ENCODE peak calls at places on chromosomes 2 and 18, in five cellular contexts. One of them, this sample, is unnamed.

GRCh38 chr2:74576830-74577229 is 22.3 kb downstream of the DOK1 start:
- DNase-seq in mesenchymal stem cell: peak
- DNase-seq in ovary: no peak
- DNase-seq in coronary artery: peak
- DNase-seq in foreskin fibroblast: peak
- DNase-seq in this sample: peak

GRCh38 chr2:231709981-231710750 is 1.8 kb downstream of the PTMA start:
- DNase-seq in coronary artery: peak
- DNase-seq in ovary: peak
- DNase-seq in mesenchymal stem cell: peak
- DNase-seq in foreskin fibroblast: peak
- DNase-seq in this sample: peak

GRCh38 chr18:62781893-62782292 is 66.6 kb downstream of the PHLPP1 start:
- DNase-seq in ovary: no peak
- DNase-seq in mesenchymal stem cell: peak
- DNase-seq in foreskin fibroblast: peak
- DNase-seq in coronary artery: no peak
- DNase-seq in this sample: no peak

GRCh38 chr2:48841126-48841525 is 85.6 kb upstream of the LHCGR start:
- DNase-seq in foreskin fibroblast: no peak
- DNase-seq in mesenchymal stem cell: no peak
- DNase-seq in ovary: no peak
- DNase-seq in coronary artery: no peak
- DNase-seq in this sample: no peak

GRCh38 chr2:217661378-217661777 is 341.4 kb downstream of the TNS1 start:
- DNase-seq in coronary artery: no peak
- DNase-seq in foreskin fibroblast: no peak
- DNase-seq in ovary: no peak
- DNase-seq in mesenchymal stem cell: no peak
- DNase-seq in this sample: no peak

GRCh38 chr2:214574077-214574775 is 163.4 kb downstream of the VWC2L start:
- DNase-seq in mesenchymal stem cell: no peak
- DNase-seq in foreskin fibroblast: no peak
- DNase-seq in coronary artery: no peak
- DNase-seq in ovary: no peak
- DNase-seq in this sample: no peak

GRCh38 chr18:58314284-58314683 is 270.3 kb downstream of the NEDD4L start:
- DNase-seq in ovary: no peak
- DNase-seq in foreskin fibroblast: peak
- DNase-seq in mesenchymal stem cell: peak
- DNase-seq in coronary artery: no peak
- DNase-seq in this sample: peak

GRCh38 chr2:181896286-181896685 is 4.8 kb downstream of the ITPRID2 start:
- DNase-seq in mesenchymal stem cell: no peak
- DNase-seq in foreskin fibroblast: no peak
- DNase-seq in coronary artery: no peak
- DNase-seq in ovary: no peak
- DNase-seq in this sample: no peak

GRCh38 chr2:144516981-144517824 is 2.7 kb downstream of the ZEB2 start:
- DNase-seq in ovary: peak
- DNase-seq in mesenchymal stem cell: peak
- DNase-seq in coronary artery: peak
- DNase-seq in foreskin fibroblast: peak
- DNase-seq in this sample: peak

GRCh38 chr2:144086965-144087364 is 433.0 kb downstream of the ZEB2 start:
- DNase-seq in ovary: no peak
- DNase-seq in mesenchymal stem cell: no peak
- DNase-seq in coronary artery: no peak
- DNase-seq in foreskin fibroblast: peak
- DNase-seq in this sample: no peak

GRCh38 chr2:230327418-230328154 is 593 bp downstream of the SP140L start:
- DNase-seq in mesenchymal stem cell: no peak
- DNase-seq in ovary: no peak
- DNase-seq in coronary artery: no peak
- DNase-seq in foreskin fibroblast: no peak
- DNase-seq in this sample: no peak

GRCh38 chr2:101698419-101699190 is 1.1 kb downstream of the MAP4K4 start:
- DNase-seq in coronary artery: no peak
- DNase-seq in ovary: no peak
- DNase-seq in mesenchymal stem cell: peak
- DNase-seq in foreskin fibroblast: peak
- DNase-seq in this sample: peak

GRCh38 chr18:53152478-53152877 is 812.5 kb downstream of the DCC start:
- DNase-seq in mesenchymal stem cell: no peak
- DNase-seq in foreskin fibroblast: no peak
- DNase-seq in coronary artery: no peak
- DNase-seq in ovary: no peak
- DNase-seq in this sample: peak
- H3K4me3 ChIP-seq in mesenchymal stem cell: no peak
- H3K4me3 ChIP-seq in foreskin fibroblast: no peak
- H3K4me3 ChIP-seq in coronary artery: no peak
- H3K4me3 ChIP-seq in ovary: no peak
- H3K4me3 ChIP-seq in this sample: no peak

GRCh38 chr2:26297061-26297460 is 48.9 kb upstream of the SELENOI start:
- DNase-seq in mesenchymal stem cell: no peak
- DNase-seq in coronary artery: no peak
- DNase-seq in ovary: no peak
- DNase-seq in foreskin fibroblast: no peak
- DNase-seq in this sample: no peak

GRCh38 chr2:26298286-26298637 is 47.7 kb upstream of the SELENOI start:
- DNase-seq in ovary: no peak
- DNase-seq in mesenchymal stem cell: no peak
- DNase-seq in foreskin fibroblast: no peak
- DNase-seq in coronary artery: no peak
- DNase-seq in this sample: no peak

GRCh38 chr2:26299488-26300092 is 46.4 kb upstream of the SELENOI start:
- DNase-seq in coronary artery: no peak
- DNase-seq in mesenchymal stem cell: peak
- DNase-seq in foreskin fibroblast: peak
- DNase-seq in ovary: peak
- DNase-seq in this sample: peak

GRCh38 chr2:26300234-26300641 is 45.7 kb upstream of the SELENOI start:
- DNase-seq in ovary: no peak
- DNase-seq in mesenchymal stem cell: peak
- DNase-seq in foreskin fibroblast: peak
- DNase-seq in coronary artery: no peak
- DNase-seq in this sample: no peak

DNA sequence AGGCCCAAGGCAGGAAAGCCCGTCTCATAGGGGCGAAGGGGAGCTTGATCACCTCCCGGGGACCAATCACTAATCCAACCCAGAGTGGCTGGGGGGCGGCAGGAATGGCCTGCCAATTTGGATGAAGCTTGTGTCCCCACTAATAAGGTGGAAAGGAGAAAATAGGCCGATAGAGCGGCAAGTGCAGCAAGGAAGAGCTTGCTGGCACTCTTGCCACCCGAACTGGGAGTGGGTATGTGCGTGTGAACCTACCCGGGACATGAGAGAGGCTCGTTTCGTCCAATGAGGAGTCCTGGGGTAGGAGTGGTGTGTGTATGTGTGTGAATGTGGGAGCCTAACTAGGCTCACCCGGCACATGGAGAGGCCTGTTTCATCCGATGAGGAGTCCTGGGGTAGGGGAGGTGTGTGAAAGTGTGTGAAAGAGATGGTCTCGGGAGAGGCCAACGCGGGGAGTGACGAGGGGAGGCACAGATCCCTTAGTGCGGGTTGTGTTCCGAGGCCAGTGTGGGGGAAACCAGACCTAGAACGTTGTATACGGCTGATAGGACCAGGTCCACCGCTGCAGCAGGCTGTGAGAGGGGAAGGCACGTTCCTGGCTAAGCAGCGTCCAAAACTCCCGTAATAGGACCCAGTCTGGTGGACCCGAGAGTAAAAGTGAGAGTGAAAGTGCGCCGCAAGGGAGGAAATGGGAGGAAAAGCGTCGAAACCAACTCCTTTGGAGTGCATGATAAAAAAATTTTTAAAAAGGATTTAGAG is 47.1 kb upstream of the SELENOI start:
- DNase-seq in coronary artery: peak
- DNase-seq in foreskin fibroblast: peak
- DNase-seq in ovary: peak
- DNase-seq in mesenchymal stem cell: peak
- DNase-seq in this sample: peak
- H3K4me3 ChIP-seq in coronary artery: peak
- H3K4me3 ChIP-seq in foreskin fibroblast: peak
- H3K4me3 ChIP-seq in ovary: peak
- H3K4me3 ChIP-seq in mesenchymal stem cell: peak
- H3K4me3 ChIP-seq in this sample: peak

DNA sequence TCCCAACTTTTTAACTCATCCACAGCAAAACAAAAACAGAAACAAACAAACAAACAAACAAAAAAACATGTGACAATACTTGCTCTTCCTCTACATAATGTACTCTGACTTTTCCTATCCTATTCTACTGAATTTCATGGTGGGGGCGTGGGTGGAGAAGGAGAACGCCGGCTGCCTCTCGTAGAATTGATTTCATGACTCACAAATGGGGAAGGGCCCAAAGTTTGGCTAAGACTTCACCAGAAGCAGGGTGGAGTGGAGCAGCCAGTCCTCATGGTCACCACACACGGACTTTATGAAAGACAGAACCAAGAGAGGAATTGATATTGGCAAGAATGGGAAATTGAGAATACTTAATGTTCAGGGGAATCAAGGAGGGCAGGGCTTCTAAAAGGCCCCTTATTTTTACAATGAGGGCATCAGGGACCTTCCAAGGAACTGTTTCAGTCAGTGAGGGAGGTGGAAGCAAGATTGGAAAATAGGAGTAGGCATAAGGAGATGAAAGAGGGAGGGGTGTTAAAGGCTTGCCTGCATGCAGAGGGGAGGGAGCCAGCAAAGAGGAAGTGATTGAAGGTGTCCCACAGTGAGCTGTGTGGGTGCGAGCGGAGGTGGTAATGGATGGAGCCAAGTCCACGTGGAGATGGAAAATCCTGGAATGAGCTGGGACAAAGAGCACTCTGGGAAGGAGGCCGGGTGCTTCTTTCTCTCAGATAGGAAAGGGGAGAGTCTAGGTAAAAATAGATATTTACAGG is 27.9 kb downstream of the MARCHF4 start:
- DNase-seq in coronary artery: no peak
- DNase-seq in foreskin fibroblast: peak
- DNase-seq in ovary: no peak
- DNase-seq in mesenchymal stem cell: no peak
- DNase-seq in this sample: no peak
- H3K4me3 ChIP-seq in coronary artery: no peak
- H3K4me3 ChIP-seq in foreskin fibroblast: no peak
- H3K4me3 ChIP-seq in ovary: no peak
- H3K4me3 ChIP-seq in mesenchymal stem cell: no peak
- H3K4me3 ChIP-seq in this sample: no peak

GRCh38 chr2:218859556-218859993 is at the start of gene WNT6:
- DNase-seq in ovary: no peak
- DNase-seq in coronary artery: no peak
- DNase-seq in foreskin fibroblast: no peak
- DNase-seq in mesenchymal stem cell: no peak
- DNase-seq in this sample: peak

GRCh38 chr2:218860950-218861381 is 1.4 kb downstream of the WNT6 start:
- DNase-seq in ovary: peak
- DNase-seq in coronary artery: no peak
- DNase-seq in mesenchymal stem cell: peak
- DNase-seq in foreskin fibroblast: peak
- DNase-seq in this sample: peak

GRCh38 chr2:218858671-218859555 is 692 bp upstream of the WNT6 start:
- DNase-seq in ovary: peak
- DNase-seq in coronary artery: peak
- DNase-seq in mesenchymal stem cell: no peak
- DNase-seq in foreskin fibroblast: no peak
- DNase-seq in this sample: no peak

GRCh38 chr2:218861645-218862318 is 2.2 kb downstream of the WNT6 start:
- DNase-seq in mesenchymal stem cell: no peak
- DNase-seq in foreskin fibroblast: no peak
- DNase-seq in ovary: peak
- DNase-seq in coronary artery: no peak
- DNase-seq in this sample: no peak

DNA sequence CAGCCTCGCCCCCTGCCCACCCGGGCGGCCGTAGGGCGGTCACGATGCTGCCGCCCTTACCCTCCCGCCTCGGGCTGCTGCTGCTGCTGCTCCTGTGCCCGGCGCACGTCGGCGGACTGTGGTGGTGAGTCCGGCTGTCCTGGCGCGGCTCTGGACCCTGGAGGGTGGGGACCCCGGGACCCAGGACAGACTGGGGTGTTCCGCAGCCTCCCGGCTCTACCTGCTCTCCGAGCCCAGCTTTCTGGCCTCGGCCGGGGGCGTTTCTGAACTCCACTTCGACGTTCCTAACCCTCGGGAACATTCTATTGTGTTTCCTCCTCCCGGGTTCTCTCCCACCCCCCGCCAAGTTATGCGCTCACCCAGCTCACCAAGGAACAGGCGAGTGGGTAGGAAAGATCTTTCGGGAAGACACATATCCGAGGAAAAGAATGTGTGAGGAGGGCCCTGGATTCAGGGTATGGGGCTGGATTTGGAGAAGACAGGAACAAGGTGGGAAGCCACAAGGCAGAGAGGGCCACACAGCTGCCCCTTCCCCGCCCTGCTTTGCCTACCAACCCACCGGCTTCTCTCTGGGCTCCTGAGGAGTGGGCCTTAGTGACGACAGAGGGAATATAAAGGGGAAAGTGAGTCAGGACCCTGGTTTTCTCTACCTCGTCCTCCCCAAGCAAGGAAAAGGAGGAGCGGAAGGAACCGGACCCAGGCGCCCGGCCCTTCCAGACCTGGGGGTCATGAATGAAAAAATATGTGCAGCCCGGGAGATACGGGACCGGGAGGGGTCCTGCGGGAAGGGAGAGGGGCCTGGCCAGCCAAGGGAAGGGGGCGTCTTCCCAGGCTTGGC is 608 bp downstream of the WNT6 start:
- DNase-seq in ovary: peak
- DNase-seq in foreskin fibroblast: no peak
- DNase-seq in mesenchymal stem cell: no peak
- DNase-seq in coronary artery: no peak
- DNase-seq in this sample: no peak
- H3K4me3 ChIP-seq in ovary: peak
- H3K4me3 ChIP-seq in foreskin fibroblast: no peak
- H3K4me3 ChIP-seq in mesenchymal stem cell: peak
- H3K4me3 ChIP-seq in coronary artery: peak
- H3K4me3 ChIP-seq in this sample: peak

DNA sequence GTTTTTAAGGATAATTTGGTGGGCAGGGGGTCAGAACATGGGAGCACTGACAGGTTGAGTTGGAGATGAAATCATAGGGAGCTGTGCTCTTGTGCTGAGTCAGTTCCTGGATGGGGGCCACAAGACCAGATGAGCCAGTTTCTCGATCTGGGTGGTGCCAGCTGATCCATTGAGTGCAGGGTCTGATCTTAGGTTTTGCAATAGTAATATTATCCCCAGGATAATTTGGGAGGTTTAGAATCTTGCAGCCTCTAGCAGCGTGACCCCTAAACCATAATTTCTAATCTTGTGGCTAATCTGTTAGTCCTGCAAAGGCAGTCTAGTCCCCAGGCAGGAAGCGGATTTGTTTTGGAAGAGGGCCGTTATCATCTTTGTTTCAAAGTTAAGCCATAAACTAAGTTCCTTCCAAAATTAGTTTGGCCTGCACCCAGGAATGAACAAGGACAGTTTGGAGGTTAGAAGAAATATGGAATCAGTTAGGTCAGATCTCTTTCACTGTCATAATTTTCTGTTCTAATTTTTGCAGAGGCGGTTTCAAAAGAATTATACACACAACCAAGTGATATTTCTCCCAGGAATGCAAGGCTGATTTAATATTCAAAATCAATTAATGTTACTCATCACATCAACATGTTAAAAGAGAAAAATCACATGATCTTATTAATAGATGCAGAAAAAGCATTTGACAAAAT is 23.0 kb downstream of the DBI start:
- DNase-seq in foreskin fibroblast: peak
- DNase-seq in mesenchymal stem cell: peak
- DNase-seq in coronary artery: no peak
- DNase-seq in ovary: peak
- DNase-seq in this sample: peak
- H3K4me3 ChIP-seq in foreskin fibroblast: no peak
- H3K4me3 ChIP-seq in mesenchymal stem cell: no peak
- H3K4me3 ChIP-seq in coronary artery: no peak
- H3K4me3 ChIP-seq in ovary: no peak
- H3K4me3 ChIP-seq in this sample: no peak

This sample was measured in cardiac muscle cell.